ENCODE peak calls at places on chromosomes 3 and 15, in five cellular contexts. S, F, T, M and L are unnamed samples.

GRCh38 chr3:130384547-130384946 is 39.1 kb downstream of the COL6A5 start:
- DNase-seq in S (no peak), F (no peak), T (no peak), M (no peak), L (no peak)

GRCh38 chr15:60720493-60721231 is 241.7 kb upstream of the ICE2 start:
- DNase-seq in S (no peak), F (no peak), T (no peak), M (peak), L (no peak)

GRCh38 chr3:24475945-24476344 is 18.7 kb downstream of the THRB start:
- DNase-seq in S (no peak), F (no peak), T (no peak), M (no peak), L (no peak)

GRCh38 chr15:101371081-101371480 is 76.0 kb upstream of the SNRPA1 start:
- DNase-seq in S (no peak), F (no peak), T (peak), M (no peak), L (no peak)

GRCh38 chr3:18559323-18559972 is 134.3 kb upstream of the SATB1 start:
- DNase-seq in S (no peak), F (peak), T (peak), M (peak), L (no peak)

GRCh38 chr3:10291139-10291500 is 1.6 kb downstream of the GHRL start:
- DNase-seq in S (no peak), F (no peak), T (no peak), M (no peak), L (no peak)

GRCh38 chr15:45089712-45090373 is 24.1 kb downstream of the DUOX2 start:
- DNase-seq in S (no peak), F (no peak), T (no peak), M (no peak), L (no peak)

GRCh38 chr15:40937762-40938529 is 8.8 kb downstream of the DLL4 start:
- DNase-seq in S (no peak), F (no peak), T (peak), M (no peak), L (no peak)

GRCh38 chr3:36866358-36866757 is 78.5 kb downstream of the TRANK1 start:
- DNase-seq in S (no peak), F (no peak), T (no peak), M (no peak), L (no peak)